ENCODE peak calls at places on chromosomes 6 and 20, in nine cellular contexts. F is osteoblast, A is RWPE2, K is GM23338, M is uterus, N is GM23248, L is suprapubic skin, T is aorta, O is right lobe of liver. X is an unnamed sample.

GRCh38 chr6:85077098-85077497 is 312.7 kb upstream of the TBX18 start:
- DNase-seq in F (no peak), N (peak; percentile 26), L (no peak), O (no peak), A (no peak), K (no peak), M (no peak), T (no peak), X (no peak)

GRCh38 chr6:157999100-158000051 is 17.7 kb downstream of the SYNJ2 start:
- DNase-seq in L (no peak), A (peak; percentile 34), N (no peak), M (no peak), K (no peak), T (peak; percentile 17), F (no peak), O (peak; percentile 28), X (peak; percentile 74)

GRCh38 chr20:51660741-51661608 is 107.2 kb downstream of the ATP9A start:
- DNase-seq in F (peak; percentile 93), T (no peak), O (no peak), M (no peak), N (peak; percentile 96), K (no peak), L (no peak), A (no peak), X (no peak)

GRCh38 chr6:167119680-167120556 is 3.0 kb upstream of the CCR6 start:
- DNase-seq in T (no peak), F (no peak), N (no peak), O (no peak), L (no peak), M (no peak), A (no peak), K (no peak), X (no peak)

GRCh38 chr6:39225946-39226437 is 3.3 kb downstream of the KCNK5 start:
- DNase-seq in T (no peak), K (no peak), M (no peak), F (no peak), N (no peak), L (no peak), A (no peak), O (no peak), X (no peak)

GRCh38 chr20:19572031-19572430 is 186.0 kb upstream of the RIN2 start:
- DNase-seq in F (no peak), M (no peak), N (no peak), L (no peak), T (no peak), O (no peak), A (no peak), K (no peak), X (no peak)

GRCh38 chr6:489762-490161 is 98.2 kb downstream of the IRF4 start:
- DNase-seq in A (no peak), N (no peak), L (no peak), M (no peak), F (no peak), K (no peak), T (no peak), O (no peak), X (no peak)

GRCh38 chr6:32635526-32636123 is 1.6 kb upstream of the HLA-DQA1 start:
- DNase-seq in M (no peak), L (no peak), F (no peak), N (no peak), O (no peak), K (peak; percentile 5), A (no peak), T (no peak), X (no peak)

GRCh38 chr6:138105880-138106664 is 1.1 kb downstream of the PERP start:
- DNase-seq in F (peak; percentile 68), T (no peak), A (no peak), L (no peak), O (no peak), K (peak; percentile 75), M (no peak), N (peak; percentile 28), X (no peak)

GRCh38 chr6:141969201-141969600 is 163.5 kb upstream of the GJE1 start:
- DNase-seq in A (no peak), T (no peak), F (no peak), K (no peak), N (no peak), L (no peak), M (no peak), O (no peak), X (no peak)

GRCh38 chr6:93821953-93822352 is 402.6 kb upstream of the EPHA7 start:
- DNase-seq in F (no peak), M (no peak), A (no peak), K (no peak), O (no peak), L (no peak), T (no peak), N (no peak), X (no peak)

GRCh38 chr6:158848441-158848840 is 29.3 kb upstream of the EZR start:
- DNase-seq in O (no peak), T (no peak), K (no peak), M (no peak), A (no peak), F (no peak), L (no peak), N (no peak), X (no peak)

GRCh38 chr6:8481727-8482126 is 46.4 kb upstream of the SLC35B3 start:
- DNase-seq in T (no peak), A (no peak), K (peak; percentile 83), O (no peak), L (no peak), M (no peak), F (no peak), N (peak; percentile 46), X (no peak)

GRCh38 chr6:39225543-39225942 is 3.7 kb downstream of the KCNK5 start:
- DNase-seq in L (no peak), O (peak; percentile 77), N (no peak), F (no peak), M (no peak), T (no peak), A (no peak), K (no peak), X (no peak)

GRCh38 chr20:37670426-37670825 is 23.4 kb upstream of the CTNNBL1 start:
- DNase-seq in K (no peak), N (peak; percentile 61), F (peak; percentile 46), A (no peak), O (no peak), L (peak; percentile 78), T (no peak), M (no peak), X (no peak)

GRCh38 chr6:41712651-41713103 is 22.7 kb downstream of the TFEB start:
- DNase-seq in N (peak; percentile 47), L (no peak), T (peak; percentile 87), F (peak; percentile 96), K (no peak), O (peak; percentile 65), A (no peak), M (no peak), X (peak; percentile 85)

GRCh38 chr20:31811198-31811597 is 8.0 kb upstream of the MYLK2 start:
- DNase-seq in N (no peak), F (no peak), L (no peak), K (no peak), A (peak; percentile 72), T (no peak), O (no peak), M (no peak), X (no peak)
- H3K27ac ChIP-seq in N (no peak overlapping the region), F (peak overlapping the region; percentile 86), L (no peak overlapping the region), K (no peak overlapping the region), A (no peak overlapping the region), T (peak overlapping the region; percentile 32), O (no peak overlapping the region), M (no peak overlapping the region), X (no peak overlapping the region)

GRCh38 chr6:12148317-12148801 is 136.2 kb downstream of the HIVEP1 start:
- DNase-seq in F (no peak), N (peak; percentile 67), A (no peak), L (no peak), K (no peak), T (no peak), M (no peak), O (no peak), X (no peak)
- H3K27ac ChIP-seq in F (peak overlapping the region; percentile 71), N (peak overlapping the region; percentile 54), A (peak overlapping the region; percentile 18), L (no peak overlapping the region), K (no peak overlapping the region), T (peak overlapping the region; percentile 60), M (no peak overlapping the region), O (no peak overlapping the region), X (peak overlapping the region; percentile 54)

DNA sequence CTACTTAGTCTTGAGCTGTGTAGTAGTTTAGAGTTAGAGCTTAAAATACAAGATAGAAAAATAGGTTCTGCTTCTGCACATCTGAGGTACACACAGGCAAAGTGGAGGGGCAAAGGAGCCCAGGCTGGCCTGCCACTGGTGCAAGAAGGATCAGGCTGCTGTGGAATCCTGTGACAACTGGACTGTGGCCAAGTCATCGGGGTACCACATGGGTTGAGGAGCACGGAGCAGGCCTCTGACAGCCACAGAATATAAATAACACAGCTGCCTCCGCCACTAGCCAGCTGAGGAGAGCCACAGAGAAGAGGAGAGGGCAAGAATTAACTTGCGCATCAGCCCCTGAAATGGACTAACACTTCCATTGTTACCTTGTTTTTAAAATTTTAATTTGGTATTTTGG is 206.0 kb upstream of the MARCKS start:
- DNase-seq in M (no peak), N (no peak), A (no peak), F (no peak), T (peak; percentile 67), K (no peak), L (no peak), O (no peak), X (peak; percentile 55)
- H3K27ac ChIP-seq in M (no peak overlapping the region), N (no peak overlapping the region), A (no peak overlapping the region), F (no peak overlapping the region), T (no peak overlapping the region), K (no peak overlapping the region), L (no peak overlapping the region), O (no peak overlapping the region), X (no peak overlapping the region)

GRCh38 chr20:24651171-24651972 is 181.9 kb downstream of the SYNDIG1 start:
- DNase-seq in T (no peak), F (peak; percentile 86), N (peak; percentile 92), K (no peak), M (no peak), A (no peak), L (no peak), O (no peak), X (no peak)
- H3K27ac ChIP-seq in T (no peak overlapping the region), F (peak overlapping the region; percentile 87), N (peak overlapping the region; percentile 70), K (no peak overlapping the region), M (no peak overlapping the region), A (no peak overlapping the region), L (no peak overlapping the region), O (no peak overlapping the region), X (no peak overlapping the region)

GRCh38 chr6:72386324-72386723 is 235.5 kb upstream of the KCNQ5 start:
- DNase-seq in T (no peak), A (no peak), L (no peak), M (no peak), N (peak; percentile 23), F (peak; percentile 4), K (no peak), O (no peak), X (no peak)

GRCh38 chr6:72382602-72383529 is 239.0 kb upstream of the KCNQ5 start:
- DNase-seq in F (peak; percentile 32), N (no peak), T (no peak), L (no peak), M (no peak), O (no peak), K (no peak), A (no peak), X (no peak)
- H3K27ac ChIP-seq in F (no peak overlapping the region), N (no peak overlapping the region), T (no peak overlapping the region), L (no peak overlapping the region), M (no peak overlapping the region), O (no peak overlapping the region), K (no peak overlapping the region), A (no peak overlapping the region), X (no peak overlapping the region)

X was measured in substantia nigra.